ENCODE peak calls at places on chromosomes 13 and 19, in ten cellular contexts. U is ELR, S is ascending aorta, D is OCI-LY7, R is mucosa of gallbladder, Y is GF-D8, F is GM19239, G is NCI-H446, J is HAP-1, K is foreskin fibroblast. X is an unnamed sample.

GRCh38 chr19:21483589-21484170 is 21.7 kb upstream of the ZNF429 start:
- DNase-seq in K (peak), J (no peak), G (no peak), Y (no peak), S (no peak), R (peak), D (peak), U (peak), F (no peak), X (no peak)

GRCh38 chr19:771332-771785 is 20.4 kb downstream of the MISP start:
- DNase-seq in D (peak), J (peak), S (no peak), F (no peak), U (peak), R (no peak), Y (peak), G (peak), K (peak), X (no peak)

GRCh38 chr13:97205971-97206370 is 16.2 kb upstream of the MBNL2 start:
- DNase-seq in G (no peak), Y (no peak), S (no peak), J (no peak), R (no peak), K (peak), U (peak), D (no peak), F (no peak), X (no peak)

GRCh38 chr19:49639401-49640112 is 386 bp downstream of the RRAS start:
- DNase-seq in R (no peak), S (no peak), D (no peak), Y (no peak), U (no peak), J (no peak), G (no peak), K (no peak), F (no peak), X (no peak)

GRCh38 chr19:55605637-55606470 is at the start of gene ZNF865:
- DNase-seq in S (no peak), U (peak), R (peak), J (peak), Y (peak), K (peak), F (no peak), G (peak), D (peak), X (peak)

GRCh38 chr19:55005684-55006488 is 32.2 kb downstream of the GP6 start:
- DNase-seq in Y (peak), S (no peak), R (peak), G (peak), D (peak), J (peak), F (peak), U (no peak), K (no peak), X (no peak)

GRCh38 chr13:45333973-45334922 is 6.7 kb downstream of the TPT1 start:
- DNase-seq in J (no peak), F (no peak), R (no peak), G (peak), Y (peak), D (peak), U (peak), S (no peak), K (peak), X (no peak)

GRCh38 chr13:35723820-35724219 is 247.3 kb upstream of the MAB21L1 start:
- DNase-seq in S (no peak), J (no peak), R (no peak), G (no peak), F (no peak), U (peak), K (peak), D (no peak), Y (peak), X (no peak)

GRCh38 chr13:52738719-52739467 is 727 bp downstream of the CNMD start:
- DNase-seq in R (no peak), Y (no peak), S (no peak), U (peak), F (peak), J (no peak), G (no peak), D (no peak), K (peak), X (no peak)

GRCh38 chr13:73849292-73849691 is 284.9 kb downstream of the KLF12 start:
- DNase-seq in J (peak), S (no peak), R (no peak), F (no peak), U (peak), K (peak), G (no peak), D (peak), Y (no peak), X (no peak)

GRCh38 chr13:92530364-92530763 is 696.2 kb upstream of the GPC6 start:
- DNase-seq in D (no peak), Y (no peak), S (no peak), J (no peak), K (no peak), F (no peak), R (no peak), G (no peak), U (no peak), X (no peak)

GRCh38 chr19:18157465-18158063 is 4.6 kb downstream of the PIK3R2 start:
- DNase-seq in F (no peak), J (no peak), U (no peak), G (peak), Y (no peak), D (peak), S (no peak), R (no peak), K (no peak), X (no peak)

GRCh38 chr19:3785938-3786824 is at the start of gene MATK:
- DNase-seq in K (no peak), J (peak), S (no peak), U (no peak), D (no peak), F (no peak), Y (peak), R (no peak), G (no peak), X (no peak)

GRCh38 chr13:113902956-113903355 is 39.1 kb upstream of the GAS6 start:
- DNase-seq in G (no peak), Y (no peak), D (no peak), J (no peak), R (no peak), U (no peak), S (no peak), K (no peak), F (no peak), X (no peak)

GRCh38 chr19:3123956-3124355 is 11.9 kb upstream of the GNA15 start:
- DNase-seq in R (no peak), D (no peak), S (no peak), K (no peak), F (no peak), G (no peak), J (no peak), Y (no peak), U (no peak), X (no peak)

GRCh38 chr19:33769208-33769607 is 27.5 kb upstream of the KCTD15 start:
- DNase-seq in D (no peak), S (no peak), G (no peak), R (no peak), J (no peak), F (no peak), K (no peak), Y (no peak), U (no peak), X (no peak)

GRCh38 chr13:111114362-111115050 is 604 bp upstream of the ARHGEF7 start:
- DNase-seq in Y (no peak), G (no peak), K (peak), J (no peak), R (peak), S (no peak), F (peak), D (no peak), U (peak), X (no peak)

GRCh38 chr19:2360876-2361232 is 789 bp downstream of the TMPRSS9 start:
- DNase-seq in R (no peak), U (no peak), K (no peak), S (no peak), D (no peak), G (no peak), F (no peak), J (no peak), Y (no peak), X (no peak)

GRCh38 chr19:33193864-33194362 is at the start of gene LRP3:
- DNase-seq in Y (no peak), J (peak), G (peak), K (peak), F (no peak), D (no peak), R (no peak), U (peak), S (no peak), X (no peak)

GRCh38 chr13:65844266-65844841 is 1385.8 kb downstream of the PCDH9 start:
- DNase-seq in Y (no peak), J (no peak), G (no peak), S (no peak), R (no peak), U (no peak), F (no peak), D (no peak), K (no peak), X (no peak)

GRCh38 chr19:5147074-5147970 is 178.4 kb downstream of the KDM4B start:
- DNase-seq in S (no peak), J (no peak), U (no peak), Y (no peak), G (no peak), D (no peak), F (no peak), K (no peak), R (no peak), X (no peak)

GRCh38 chr19:44807652-44808462 is 1.0 kb upstream of the BCAM start:
- DNase-seq in G (no peak), D (peak), R (no peak), K (peak), Y (no peak), F (no peak), U (peak), J (no peak), S (no peak), X (no peak)

GRCh38 chr13:71866173-71867091 is 572 bp downstream of the DACH1 start:
- DNase-seq in U (peak), J (peak), S (no peak), Y (peak), R (no peak), D (no peak), K (peak), G (no peak), F (peak), X (no peak)